ENCODE peak calls at places on chromosomes 1 and 21, in seven cellular contexts. K is NCI-H510A treated with DMSO at 0.1 percent for 48 hours; Q is activated CD4-positive, alpha-beta T cell treated with anti-CD3 and anti-CD28 coated beads, Interleukin-2, amount 10 ng/mL, durations not matched to agents 7 days and 5 days; N is activated effector memory CD4-positive, alpha-beta T cell treated with Interleukin-2 at 50 U/mL for 16 hours; G is progenitor cell of endocrine pancreas; J is RCC 7860; H is CD8-positive, alpha-beta memory T cell. S is an unnamed sample.

GRCh38 chr1:54095543-54096286 is 42.3 kb downstream of the TCEANC2 start:
- DNase-seq in K (peak), Q (no peak), N (no peak), G (no peak), J (no peak), H (no peak), S (no peak)

GRCh38 chr21:16422702-16423101 is 692.9 kb downstream of the USP25 start:
- DNase-seq in K (no peak), Q (no peak), N (no peak), G (no peak), J (no peak), H (no peak), S (no peak)

GRCh38 chr1:73914994-73915393 is 283.0 kb downstream of the LRRIQ3 start:
- DNase-seq in K (no peak), Q (no peak), N (no peak), G (no peak), J (peak), H (no peak), S (no peak)

GRCh38 chr21:15063081-15063820 is 1.5 kb downstream of the NRIP1 start:
- DNase-seq in K (peak), Q (peak), N (no peak), G (no peak), J (peak), H (no peak), S (peak)

GRCh38 chr1:39668111-39668510 is 3.8 kb downstream of the NT5C1A start:
- DNase-seq in K (no peak), Q (no peak), N (no peak), G (no peak), J (no peak), H (no peak), S (no peak)

GRCh38 chr1:8197493-8198282 is 120.2 kb upstream of the SLC45A1 start:
- DNase-seq in K (peak), Q (no peak), N (no peak), G (no peak), J (peak), H (no peak), S (no peak)

GRCh38 chr1:95139039-95139438 is 21.9 kb downstream of the TLCD4 start:
- DNase-seq in K (no peak), Q (no peak), N (no peak), G (no peak), J (no peak), H (no peak), S (peak)

GRCh38 chr1:206107168-206107544 is 10.0 kb downstream of the AVPR1B start:
- DNase-seq in K (no peak), Q (no peak), N (no peak), G (no peak), J (no peak), H (no peak), S (no peak)

GRCh38 chr1:157363660-157364140 is 188.6 kb downstream of the FCRL5 start:
- DNase-seq in K (peak), Q (peak), N (no peak), G (no peak), J (peak), H (no peak), S (peak)

GRCh38 chr21:25283720-25284119 is 323.6 kb downstream of the MRPL39 start:
- DNase-seq in K (no peak), Q (peak), N (no peak), G (no peak), J (peak), H (no peak), S (no peak)